ENCODE peak calls at places on chromosomes 5 and 9, in five cellular contexts. K is Kasumi-1, R is fibroblast of mammary gland, X is HFFc6, V is cerebellum. P is an unnamed sample.

GRCh38 chr5:119743927-119744326 is 114.6 kb downstream of the FAM170A start:
- DNase-seq in K (peak; percentile 63), R (peak; percentile 60), X (no peak), V (no peak), P (peak; percentile 81)

GRCh38 chr5:172283862-172284274 is 304 bp upstream of the UBTD2 start:
- DNase-seq in K (peak; percentile 69), R (peak; percentile 66), X (peak; percentile 41), V (peak; percentile 96), P (peak; percentile 74)

GRCh38 chr9:99833735-99834134 is 12.1 kb downstream of the NR4A3 start:
- DNase-seq in K (no peak), R (no peak), X (no peak), V (no peak), P (no peak)

GRCh38 chr5:170297589-170298462 is at the start of gene LCP2:
- DNase-seq in K (peak; percentile 80), R (no peak), X (no peak), V (no peak), P (peak; percentile 79)

GRCh38 chr5:88519066-88519465 is 250.4 kb upstream of the TMEM161B start:
- DNase-seq in K (no peak), R (no peak), X (no peak), V (no peak), P (no peak)

GRCh38 chr9:31574006-31574750 is 810.3 kb upstream of the ACO1 start:
- DNase-seq in K (no peak), R (no peak), X (no peak), V (no peak), P (no peak)

GRCh38 chr9:116549786-116550660 is 137.1 kb upstream of the TRIM32 start:
- DNase-seq in K (no peak), R (peak; percentile 63), X (no peak), V (no peak), P (no peak)

GRCh38 chr9:77816641-77817341 is 168.7 kb upstream of the GNA14 start:
- DNase-seq in K (no peak), R (no peak), X (no peak), V (no peak), P (no peak)

GRCh38 chr5:83564069-83564749 is 92.7 kb downstream of the VCAN start:
- DNase-seq in K (peak; percentile 71), R (peak; percentile 67), X (peak; percentile 41), V (peak; percentile 20), P (peak; percentile 91)

GRCh38 chr5:15645776-15646175 is 145.8 kb downstream of the FBXL7 start:
- DNase-seq in K (no peak), R (peak; percentile 39), X (no peak), V (no peak), P (no peak)

GRCh38 chr5:176535655-176536131 is 1.5 kb downstream of the RNF44 start:
- DNase-seq in K (no peak), R (no peak), X (no peak), V (no peak), P (no peak)

GRCh38 chr5:71922584-71923106 is 184.6 kb upstream of the MAP1B start:
- DNase-seq in K (no peak), R (peak; percentile 45), X (peak; percentile 71), V (no peak), P (no peak)

GRCh38 chr5:135246605-135246922 is 152.5 kb downstream of the MACROH2A1 start:
- DNase-seq in K (no peak), R (peak; percentile 51), X (no peak), V (no peak), P (no peak)

GRCh38 chr9:89576404-89576824 is 28.4 kb upstream of the GADD45G start:
- DNase-seq in K (peak; percentile 58), R (peak; percentile 52), X (no peak), V (peak; percentile 29), P (peak; percentile 52)

GRCh38 chr5:88691945-88692868 is 190.8 kb downstream of the MEF2C start:
- DNase-seq in K (no peak), R (no peak), X (no peak), V (peak; percentile 38), P (peak; percentile 17)

GRCh38 chr5:58447231-58447630 is 12.7 kb downstream of the PLK2 start:
- DNase-seq in K (no peak), R (peak; percentile 42), X (peak; percentile 15), V (no peak), P (no peak)

GRCh38 chr9:16321461-16322119 is 548.9 kb downstream of the BNC2 start:
- DNase-seq in K (no peak), R (peak; percentile 86), X (peak; percentile 46), V (no peak), P (no peak)

GRCh38 chr5:125463441-125464092 is 717.1 kb upstream of the ZNF608 start:
- DNase-seq in K (no peak), R (peak; percentile 41), X (no peak), V (no peak), P (no peak)